ENCODE peak calls at places on chromosomes 12 and 14, in eight cellular contexts. Q is EH; I is dermis blood vessel endothelial cell; D is activated T-helper 9 cell treated with anti-CD3 and anti-CD28 coated beads, Interleukin-2, amount 50 U/mL, for 16 hours; U is body of pancreas; S is NCI-H748 treated with DMSO at 0.1 percent for 48 hours; R is effector memory CD8-positive, alpha-beta T cell; X is aorta. T is an unnamed sample.

GRCh38 chr12:125092872-125093680 is 27.8 kb downstream of the AACS start:
- DNase-seq in Q (peak), I (no peak), D (no peak), U (peak), S (no peak), R (no peak), X (no peak), T (no peak)

GRCh38 chr12:10214877-10215267 is 2.2 kb downstream of the GABARAPL1 start:
- DNase-seq in Q (no peak), I (peak), D (no peak), U (no peak), S (no peak), R (no peak), X (no peak), T (no peak)

GRCh38 chr12:57891639-57892228 is 45.2 kb upstream of the CTDSP2 start:
- DNase-seq in Q (no peak), I (no peak), D (no peak), U (no peak), S (no peak), R (no peak), X (no peak), T (no peak)

GRCh38 chr12:131559517-131560516 is 151.1 kb upstream of the SFSWAP start:
- DNase-seq in Q (no peak), I (no peak), D (no peak), U (no peak), S (no peak), R (no peak), X (no peak), T (no peak)

GRCh38 chr14:93114068-93114710 is 1.5 kb downstream of the ITPK1 start:
- DNase-seq in Q (no peak), I (no peak), D (no peak), U (peak), S (no peak), R (no peak), X (no peak), T (peak)

GRCh38 chr14:91727121-91727520 is 4.8 kb downstream of the CATSPERB start:
- DNase-seq in Q (peak), I (no peak), D (no peak), U (no peak), S (no peak), R (no peak), X (no peak), T (no peak)

GRCh38 chr12:98403936-98404335 is 111.5 kb upstream of the TMPO start:
- DNase-seq in Q (no peak), I (peak), D (no peak), U (no peak), S (no peak), R (no peak), X (no peak), T (no peak)

GRCh38 chr14:56664811-56665421 is 85.3 kb downstream of the TMEM260 start:
- DNase-seq in Q (no peak), I (no peak), D (no peak), U (no peak), S (no peak), R (no peak), X (no peak), T (no peak)

GRCh38 chr14:96162265-96162664 is 42.4 kb upstream of the BDKRB2 start:
- DNase-seq in Q (peak), I (no peak), D (no peak), U (no peak), S (no peak), R (no peak), X (no peak), T (no peak)

GRCh38 chr12:121404734-121405133 is 4.8 kb downstream of the RNF34 start:
- DNase-seq in Q (no peak), I (peak), D (no peak), U (peak), S (peak), R (no peak), X (no peak), T (no peak)

T was measured in naive thymus-derived CD4-positive, alpha-beta T cell.